ENCODE peak calls at places on chromosome 22, in five cellular contexts. Q is stimulated activated CD4-positive, alpha-beta T cell treated with anti-CD3 and anti-CD28 coated beads, Interleukin-15, amount 100 ng/mL, for 24 hours; I is tibial artery; A is GM12864; N is NCI-H1092 treated with DMSO at 0.1 percent for 48 hours. X is an unnamed sample.

GRCh38 chr22:48900626-48901025 is 927.0 kb downstream of the BRD1 start:
- DNase-seq in Q (no peak), I (no peak), A (no peak), N (no peak), X (no peak)

GRCh38 chr22:20973634-20974286 is 6.7 kb downstream of the AIFM3 start:
- DNase-seq in Q (no peak), I (no peak), A (no peak), N (no peak), X (no peak)

GRCh38 chr22:24894220-24894975 is 52.1 kb downstream of the LHFPL7 start:
- DNase-seq in Q (no peak), I (peak; percentile 91), A (no peak), N (peak; percentile 91), X (no peak)

GRCh38 chr22:19488884-19489843 is 9.4 kb downstream of the CDC45 start:
- DNase-seq in Q (no peak), I (no peak), A (no peak), N (no peak), X (no peak)

GRCh38 chr22:42937164-42937854 is 77.6 kb downstream of the PACSIN2 start:
- DNase-seq in Q (peak; percentile 50), I (peak; percentile 76), A (no peak), N (no peak), X (no peak)

GRCh38 chr22:44600386-44600785 is 101.6 kb upstream of the PRR5 start:
- DNase-seq in Q (no peak), I (no peak), A (no peak), N (no peak), X (no peak)

GRCh38 chr22:49235463-49236300 is 592.0 kb downstream of the BRD1 start:
- DNase-seq in Q (no peak), I (no peak), A (no peak), N (peak; percentile 27), X (no peak)

GRCh38 chr22:43883719-43884415 is 7.9 kb downstream of the PNPLA5 start:
- DNase-seq in Q (no peak), I (no peak), A (no peak), N (no peak), X (no peak)

GRCh38 chr22:37403267-37403960 is 23.9 kb downstream of the ELFN2 start:
- DNase-seq in Q (no peak), I (no peak), A (no peak), N (peak; percentile 20), X (no peak)

GRCh38 chr22:45483319-45483718 is 19.4 kb upstream of the FBLN1 start:
- DNase-seq in Q (no peak), I (no peak), A (no peak), N (no peak), X (no peak)

GRCh38 chr22:48402591-48403031 is 1425.1 kb downstream of the BRD1 start:
- DNase-seq in Q (no peak), I (no peak), A (no peak), N (no peak), X (no peak)

GRCh38 chr22:40401532-40401931 is 31.1 kb downstream of the SGSM3 start:
- DNase-seq in Q (peak; percentile 65), I (no peak), A (no peak), N (no peak), X (no peak)

GRCh38 chr22:46674367-46674781 is 54.2 kb downstream of the GRAMD4 start:
- DNase-seq in Q (peak; percentile 99), I (peak; percentile 59), A (no peak), N (no peak), X (no peak)

GRCh38 chr22:24521791-24522245 is 26.7 kb downstream of the UPB1 start:
- DNase-seq in Q (peak; percentile 49), I (no peak), A (peak; percentile 48), N (peak; percentile 83), X (no peak)

GRCh38 chr22:26561756-26562417 is 28.0 kb downstream of the TPST2 start:
- DNase-seq in Q (no peak), I (no peak), A (no peak), N (no peak), X (no peak)

GRCh38 chr22:36580371-36580770 is 51.4 kb upstream of the EIF3D start:
- DNase-seq in Q (no peak), I (no peak), A (no peak), N (no peak), X (no peak)

GRCh38 chr22:27252282-27253049 is 549.1 kb downstream of the MN1 start:
- DNase-seq in Q (no peak), I (peak; percentile 78), A (no peak), N (no peak), X (no peak)

GRCh38 chr22:29158546-29158945 is 47.1 kb upstream of the EMID1 start:
- DNase-seq in Q (no peak), I (no peak), A (no peak), N (no peak), X (no peak)

GRCh38 chr22:29049655-29050263 is 11.9 kb downstream of the C22orf31 start:
- DNase-seq in Q (no peak), I (no peak), A (no peak), N (no peak), X (no peak)

GRCh38 chr22:17102297-17102667 is 17.5 kb downstream of the IL17RA start:
- DNase-seq in Q (no peak), I (no peak), A (no peak), N (no peak), X (no peak)

GRCh38 chr22:40010752-40011145 is 16.0 kb downstream of the FAM83F start:
- DNase-seq in Q (no peak), I (no peak), A (no peak), N (no peak), X (no peak)

GRCh38 chr22:42076764-42077485 is 2.6 kb upstream of the SMDT1 start:
- DNase-seq in Q (no peak), I (no peak), A (no peak), N (no peak), X (no peak)

GRCh38 chr22:20027966-20028854 is 7.3 kb downstream of the TANGO2 start:
- DNase-seq in Q (peak; percentile 23), I (no peak), A (no peak), N (peak; percentile 16), X (no peak)

GRCh38 chr22:38304526-38304925 is 12.7 kb downstream of the CSNK1E start:
- DNase-seq in Q (no peak), I (no peak), A (no peak), N (no peak), X (no peak)

GRCh38 chr22:37011472-37011871 is 7.8 kb downstream of the TST start:
- DNase-seq in Q (no peak), I (no peak), A (no peak), N (no peak), X (no peak)

GRCh38 chr22:38085056-38085455 is 1.1 kb upstream of the SLC16A8 start:
- DNase-seq in Q (no peak), I (no peak), A (no peak), N (no peak), X (no peak)

GRCh38 chr22:23565942-23566715 is 14.0 kb downstream of the IGLL1 start:
- DNase-seq in Q (peak; percentile 16), I (no peak), A (no peak), N (peak; percentile 31), X (no peak)

GRCh38 chr22:24330636-24331035 is 60.0 kb downstream of the SPECC1L start:
- DNase-seq in Q (no peak), I (no peak), A (no peak), N (no peak), X (no peak)

GRCh38 chr22:24592144-24592845 is 578 bp downstream of the LRRC75B start:
- DNase-seq in Q (peak; percentile 28), I (peak; percentile 44), A (no peak), N (no peak), X (no peak)

GRCh38 chr22:46415816-46416536 is 80.5 kb downstream of the TRMU start:
- DNase-seq in Q (no peak), I (no peak), A (no peak), N (no peak), X (no peak)

GRCh38 chr22:19889951-19890350 is 35.3 kb upstream of the GNB1L start:
- DNase-seq in Q (peak; percentile 60), I (no peak), A (no peak), N (no peak), X (no peak)

GRCh38 chr22:49150801-49151221 is 676.9 kb downstream of the BRD1 start:
- DNase-seq in Q (no peak), I (no peak), A (no peak), N (no peak), X (no peak)

GRCh38 chr22:25359601-25360261 is 140.3 kb downstream of the CRYBB2 start:
- DNase-seq in Q (no peak), I (no peak), A (no peak), N (no peak), X (no peak)

GRCh38 chr22:31789803-31790202 is 36.0 kb downstream of the DEPDC5 start:
- DNase-seq in Q (no peak), I (no peak), A (no peak), N (no peak), X (no peak)

GRCh38 chr22:33332538-33332937 is 274.4 kb upstream of the SYN3 start:
- DNase-seq in Q (no peak), I (no peak), A (no peak), N (peak; percentile 82), X (no peak)

GRCh38 chr22:37571258-37571991 is 8.5 kb downstream of the LGALS2 start:
- DNase-seq in Q (no peak), I (no peak), A (no peak), N (no peak), X (no peak)

X was measured in GM12878.